ENCODE peak calls at places on chromosomes 11 and 22, in ten cellular contexts. One of them, this sample, is unnamed.

GRCh38 chr22:30894371-30894740 is 74.2 kb downstream of the MORC2 start:
- DNase-seq in HFFc6: no peak
- DNase-seq in PC-3: no peak
- DNase-seq in AG04449: no peak
- DNase-seq in GM10248: no peak
- DNase-seq in IMR-90: no peak
- DNase-seq in AG04450: no peak
- DNase-seq in A549: no peak
- DNase-seq in mammary epithelial cell: no peak
- DNase-seq in choroid plexus epithelial cell: no peak
- DNase-seq in this sample: no peak

GRCh38 chr11:46675288-46675851 is 25.0 kb downstream of the ARHGAP1 start:
- DNase-seq in choroid plexus epithelial cell: peak; percentile 64
- DNase-seq in A549: peak; percentile 52
- DNase-seq in AG04449: no peak
- DNase-seq in HFFc6: peak; percentile 73
- DNase-seq in AG04450: no peak
- DNase-seq in PC-3: peak; percentile 72
- DNase-seq in GM10248: no peak
- DNase-seq in IMR-90: peak; percentile 72
- DNase-seq in mammary epithelial cell: peak; percentile 64
- DNase-seq in this sample: no peak

GRCh38 chr11:117327567-117328413 is at the start of gene CEP164:
- DNase-seq in AG04449: peak; percentile 82
- DNase-seq in IMR-90: peak; percentile 97
- DNase-seq in PC-3: peak; percentile 98
- DNase-seq in HFFc6: peak; percentile 98
- DNase-seq in AG04450: peak; percentile 91
- DNase-seq in GM10248: peak; percentile 97
- DNase-seq in A549: peak; percentile 94
- DNase-seq in mammary epithelial cell: peak; percentile 96
- DNase-seq in choroid plexus epithelial cell: peak; percentile 98
- DNase-seq in this sample: peak; percentile 92

GRCh38 chr11:128153697-128154048 is 433.7 kb downstream of the ETS1 start:
- DNase-seq in GM10248: no peak
- DNase-seq in AG04449: no peak
- DNase-seq in choroid plexus epithelial cell: no peak
- DNase-seq in PC-3: no peak
- DNase-seq in A549: no peak
- DNase-seq in HFFc6: no peak
- DNase-seq in AG04450: no peak
- DNase-seq in mammary epithelial cell: no peak
- DNase-seq in IMR-90: no peak
- DNase-seq in this sample: no peak

GRCh38 chr11:24422371-24422770 is 74.5 kb upstream of the LUZP2 start:
- DNase-seq in mammary epithelial cell: no peak
- DNase-seq in A549: no peak
- DNase-seq in HFFc6: no peak
- DNase-seq in IMR-90: peak; percentile 36
- DNase-seq in AG04449: peak; percentile 5
- DNase-seq in GM10248: no peak
- DNase-seq in AG04450: no peak
- DNase-seq in choroid plexus epithelial cell: peak; percentile 68
- DNase-seq in PC-3: peak; percentile 10
- DNase-seq in this sample: no peak

GRCh38 chr11:120571476-120571875 is 59.9 kb downstream of the GRIK4 start:
- DNase-seq in AG04449: no peak
- DNase-seq in GM10248: no peak
- DNase-seq in PC-3: no peak
- DNase-seq in A549: no peak
- DNase-seq in AG04450: no peak
- DNase-seq in mammary epithelial cell: no peak
- DNase-seq in choroid plexus epithelial cell: no peak
- DNase-seq in HFFc6: no peak
- DNase-seq in IMR-90: no peak
- DNase-seq in this sample: no peak

GRCh38 chr22:40694409-40694808 is 15.1 kb downstream of the MCHR1 start:
- DNase-seq in PC-3: no peak
- DNase-seq in HFFc6: no peak
- DNase-seq in A549: no peak
- DNase-seq in AG04450: no peak
- DNase-seq in IMR-90: no peak
- DNase-seq in choroid plexus epithelial cell: no peak
- DNase-seq in GM10248: no peak
- DNase-seq in mammary epithelial cell: no peak
- DNase-seq in AG04449: no peak
- DNase-seq in this sample: no peak

GRCh38 chr11:833114-833791 is 501 bp downstream of the CD151 start:
- DNase-seq in AG04449: no peak
- DNase-seq in HFFc6: no peak
- DNase-seq in IMR-90: no peak
- DNase-seq in PC-3: no peak
- DNase-seq in A549: peak; percentile 55
- DNase-seq in mammary epithelial cell: peak; percentile 55
- DNase-seq in choroid plexus epithelial cell: peak; percentile 42
- DNase-seq in GM10248: peak; percentile 67
- DNase-seq in AG04450: no peak
- DNase-seq in this sample: no peak

GRCh38 chr11:15918674-15919073 is 437.7 kb downstream of the SOX6 start:
- DNase-seq in mammary epithelial cell: no peak
- DNase-seq in choroid plexus epithelial cell: no peak
- DNase-seq in HFFc6: no peak
- DNase-seq in A549: no peak
- DNase-seq in IMR-90: no peak
- DNase-seq in AG04449: no peak
- DNase-seq in PC-3: no peak
- DNase-seq in AG04450: no peak
- DNase-seq in GM10248: no peak
- DNase-seq in this sample: no peak

GRCh38 chr11:15927196-15927865 is 429.0 kb downstream of the SOX6 start:
- DNase-seq in GM10248: no peak
- DNase-seq in HFFc6: no peak
- DNase-seq in mammary epithelial cell: no peak
- DNase-seq in choroid plexus epithelial cell: no peak
- DNase-seq in AG04449: no peak
- DNase-seq in IMR-90: no peak
- DNase-seq in PC-3: no peak
- DNase-seq in A549: no peak
- DNase-seq in AG04450: no peak
- DNase-seq in this sample: peak; percentile 6

GRCh38 chr11:15920856-15921629 is 435.3 kb downstream of the SOX6 start:
- DNase-seq in HFFc6: no peak
- DNase-seq in IMR-90: peak; percentile 8
- DNase-seq in A549: no peak
- DNase-seq in choroid plexus epithelial cell: no peak
- DNase-seq in GM10248: no peak
- DNase-seq in AG04450: no peak
- DNase-seq in AG04449: no peak
- DNase-seq in PC-3: no peak
- DNase-seq in mammary epithelial cell: peak; percentile 65
- DNase-seq in this sample: no peak

GRCh38 chr11:15926071-15926470 is 430.3 kb downstream of the SOX6 start:
- DNase-seq in mammary epithelial cell: peak; percentile 63
- DNase-seq in PC-3: no peak
- DNase-seq in choroid plexus epithelial cell: no peak
- DNase-seq in AG04449: no peak
- DNase-seq in HFFc6: no peak
- DNase-seq in AG04450: no peak
- DNase-seq in GM10248: no peak
- DNase-seq in IMR-90: no peak
- DNase-seq in A549: no peak
- DNase-seq in this sample: no peak

DNA sequence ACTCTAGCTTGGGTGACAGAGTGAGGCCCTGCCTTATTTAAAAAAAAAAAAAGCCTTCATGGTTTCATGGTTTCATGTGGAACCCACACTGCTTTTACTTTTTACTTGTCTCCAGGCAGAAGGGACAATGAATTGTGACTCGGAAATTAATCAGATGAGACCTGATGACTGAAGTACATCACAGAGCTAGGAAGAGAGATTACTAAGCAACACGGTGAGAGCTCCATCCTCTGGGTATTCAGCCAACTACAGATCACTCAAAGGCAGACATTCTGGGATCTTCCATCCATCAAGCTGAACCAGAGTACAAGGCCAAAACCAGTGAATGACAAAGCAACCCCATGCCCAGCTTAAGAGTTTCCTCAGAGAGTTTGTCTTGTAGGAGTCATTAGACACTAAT is 433.2 kb downstream of the SOX6 start:
- DNase-seq in GM10248: no peak
- DNase-seq in AG04449: no peak
- DNase-seq in PC-3: no peak
- DNase-seq in A549: no peak
- DNase-seq in AG04450: no peak
- DNase-seq in choroid plexus epithelial cell: peak; percentile 13
- DNase-seq in mammary epithelial cell: peak; percentile 29
- DNase-seq in IMR-90: no peak
- DNase-seq in HFFc6: no peak
- DNase-seq in this sample: no peak
- TF ChIP-seq CTCF in GM10248: no peak
- TF ChIP-seq CTCF in AG04449: peak; percentile 25
- TF ChIP-seq CTCF in PC-3: no peak
- TF ChIP-seq CTCF in A549: no peak
- TF ChIP-seq CTCF in AG04450: no peak
- TF ChIP-seq CTCF in choroid plexus epithelial cell: peak; percentile 15
- TF ChIP-seq CTCF in mammary epithelial cell: no peak
- TF ChIP-seq CTCF in IMR-90: no peak
- TF ChIP-seq CTCF in HFFc6: no peak
- TF ChIP-seq CTCF in this sample: peak; percentile 18

GRCh38 chr11:57514538-57515331 is 767 bp downstream of the SLC43A1 start:
- DNase-seq in A549: no peak
- DNase-seq in choroid plexus epithelial cell: no peak
- DNase-seq in AG04450: no peak
- DNase-seq in AG04449: no peak
- DNase-seq in HFFc6: no peak
- DNase-seq in IMR-90: peak; percentile 24
- DNase-seq in mammary epithelial cell: no peak
- DNase-seq in GM10248: peak; percentile 72
- DNase-seq in PC-3: peak; percentile 54
- DNase-seq in this sample: no peak

GRCh38 chr11:57513446-57513795 is 2.1 kb downstream of the SLC43A1 start:
- DNase-seq in IMR-90: no peak
- DNase-seq in AG04450: no peak
- DNase-seq in GM10248: no peak
- DNase-seq in AG04449: no peak
- DNase-seq in A549: no peak
- DNase-seq in PC-3: no peak
- DNase-seq in mammary epithelial cell: no peak
- DNase-seq in choroid plexus epithelial cell: no peak
- DNase-seq in HFFc6: no peak
- DNase-seq in this sample: no peak

GRCh38 chr11:57513911-57514537 is 1.5 kb downstream of the SLC43A1 start:
- DNase-seq in AG04449: no peak
- DNase-seq in choroid plexus epithelial cell: no peak
- DNase-seq in IMR-90: peak; percentile 33
- DNase-seq in mammary epithelial cell: no peak
- DNase-seq in PC-3: peak; percentile 41
- DNase-seq in AG04450: no peak
- DNase-seq in A549: no peak
- DNase-seq in GM10248: peak; percentile 45
- DNase-seq in HFFc6: no peak
- DNase-seq in this sample: no peak

GRCh38 chr11:57516061-57516443 is 550 bp upstream of the SLC43A1 start:
- DNase-seq in AG04450: no peak
- DNase-seq in HFFc6: no peak
- DNase-seq in IMR-90: no peak
- DNase-seq in PC-3: no peak
- DNase-seq in A549: no peak
- DNase-seq in AG04449: no peak
- DNase-seq in mammary epithelial cell: no peak
- DNase-seq in GM10248: no peak
- DNase-seq in choroid plexus epithelial cell: no peak
- DNase-seq in this sample: no peak

DNA sequence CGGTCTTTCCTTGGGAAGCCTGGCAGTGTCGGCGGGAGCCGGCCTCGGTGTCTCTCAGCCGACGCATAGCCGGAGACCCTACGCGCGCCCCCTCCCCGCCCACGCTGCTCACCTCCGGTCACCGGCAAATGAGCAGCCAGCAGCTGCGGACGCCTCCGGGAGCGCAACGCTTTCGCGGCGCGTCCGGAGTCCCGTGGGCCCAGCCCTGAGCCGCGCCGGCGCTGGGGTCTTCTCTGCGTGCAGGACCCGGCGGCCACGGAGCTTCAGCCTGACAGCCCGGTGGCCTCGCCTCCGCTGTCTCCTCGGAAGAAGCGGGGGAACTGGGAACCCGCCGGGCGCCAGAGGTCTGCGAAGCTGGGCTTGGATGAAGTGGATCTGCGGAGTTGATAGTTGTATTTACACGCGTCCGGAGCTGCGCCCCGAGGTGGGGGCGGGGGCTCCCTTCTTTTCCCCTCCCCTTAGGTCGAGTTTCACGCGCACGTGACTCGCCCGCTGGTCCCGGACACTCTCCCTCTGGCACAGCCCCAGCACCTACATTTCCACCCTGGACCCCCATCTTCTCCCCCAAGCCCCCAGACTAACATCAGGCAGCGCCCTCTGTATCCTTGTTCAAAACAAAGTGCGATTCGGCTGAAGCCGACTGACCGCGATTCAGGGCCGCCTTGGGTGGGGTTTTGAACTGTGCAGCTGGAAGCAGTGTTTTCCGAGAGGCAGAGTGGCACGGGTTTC is at the start of gene SLC43A1:
- DNase-seq in AG04449: no peak
- DNase-seq in choroid plexus epithelial cell: peak; percentile 67
- DNase-seq in mammary epithelial cell: no peak
- DNase-seq in A549: no peak
- DNase-seq in GM10248: peak; percentile 66
- DNase-seq in PC-3: peak; percentile 46
- DNase-seq in AG04450: no peak
- DNase-seq in HFFc6: peak; percentile 21
- DNase-seq in IMR-90: peak; percentile 59
- DNase-seq in this sample: no peak
- TF ChIP-seq CTCF in AG04449: peak; percentile 0
- TF ChIP-seq CTCF in choroid plexus epithelial cell: peak; percentile 27
- TF ChIP-seq CTCF in mammary epithelial cell: no peak
- TF ChIP-seq CTCF in A549: no peak
- TF ChIP-seq CTCF in GM10248: no peak
- TF ChIP-seq CTCF in PC-3: peak; percentile 25
- TF ChIP-seq CTCF in AG04450: no peak
- TF ChIP-seq CTCF in HFFc6: no peak
- TF ChIP-seq CTCF in IMR-90: no peak
- TF ChIP-seq CTCF in this sample: no peak

DNA sequence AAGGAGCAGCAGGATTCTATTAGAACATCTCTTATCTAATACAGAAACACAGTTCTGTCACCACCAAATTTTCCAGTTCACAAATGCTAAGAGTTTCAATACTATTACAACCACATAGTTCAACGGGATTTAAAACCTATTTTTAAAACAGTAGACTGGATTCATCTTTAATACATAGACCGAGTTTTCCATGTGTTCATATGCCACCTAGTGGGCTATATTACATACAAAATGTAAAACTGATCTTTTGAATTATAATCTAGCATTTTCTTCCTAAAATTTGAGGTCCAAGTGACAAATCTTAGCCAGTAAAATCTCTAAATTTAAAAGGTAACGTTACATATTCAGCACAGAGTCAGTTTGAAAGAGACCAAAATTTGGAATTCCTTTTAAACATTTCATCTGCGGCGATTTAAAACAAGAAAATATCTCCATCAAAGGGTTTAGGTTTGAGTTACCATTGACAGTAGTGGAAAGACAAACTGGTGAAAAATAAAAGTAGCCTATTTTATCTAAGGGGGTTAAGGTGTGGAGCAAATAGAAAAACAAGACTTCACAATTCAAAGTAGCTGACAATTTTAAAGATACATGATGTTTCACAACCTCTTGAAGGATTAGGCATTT is 269.3 kb upstream of the MPPED2 start:
- DNase-seq in IMR-90: peak; percentile 29
- DNase-seq in AG04450: no peak
- DNase-seq in GM10248: no peak
- DNase-seq in choroid plexus epithelial cell: peak; percentile 50
- DNase-seq in A549: peak; percentile 9
- DNase-seq in PC-3: peak; percentile 25
- DNase-seq in HFFc6: no peak
- DNase-seq in AG04449: no peak
- DNase-seq in mammary epithelial cell: no peak
- DNase-seq in this sample: no peak
- TF ChIP-seq CTCF in IMR-90: peak; percentile 48
- TF ChIP-seq CTCF in AG04450: peak; percentile 17
- TF ChIP-seq CTCF in GM10248: no peak
- TF ChIP-seq CTCF in choroid plexus epithelial cell: peak; percentile 45
- TF ChIP-seq CTCF in A549: peak; percentile 44
- TF ChIP-seq CTCF in PC-3: peak; percentile 53
- TF ChIP-seq CTCF in HFFc6: peak; percentile 54
- TF ChIP-seq CTCF in AG04449: no peak
- TF ChIP-seq CTCF in mammary epithelial cell: no peak
- TF ChIP-seq CTCF in this sample: peak; percentile 77

GRCh38 chr11:13016415-13016814 is 7.3 kb downstream of the RASSF10 start:
- DNase-seq in choroid plexus epithelial cell: no peak
- DNase-seq in mammary epithelial cell: peak; percentile 44
- DNase-seq in AG04450: no peak
- DNase-seq in HFFc6: no peak
- DNase-seq in GM10248: no peak
- DNase-seq in A549: peak; percentile 33
- DNase-seq in AG04449: no peak
- DNase-seq in PC-3: peak; percentile 39
- DNase-seq in IMR-90: no peak
- DNase-seq in this sample: no peak
- TF ChIP-seq CTCF in choroid plexus epithelial cell: no peak
- TF ChIP-seq CTCF in mammary epithelial cell: peak; percentile 26
- TF ChIP-seq CTCF in AG04450: no peak
- TF ChIP-seq CTCF in HFFc6: no peak
- TF ChIP-seq CTCF in GM10248: no peak
- TF ChIP-seq CTCF in A549: peak; percentile 37
- TF ChIP-seq CTCF in AG04449: no peak
- TF ChIP-seq CTCF in PC-3: peak; percentile 23
- TF ChIP-seq CTCF in IMR-90: no peak
- TF ChIP-seq CTCF in this sample: no peak

This sample was measured in type B pancreatic cell.